ENCODE peak calls at places on chromosomes 4 and X, in ten cellular contexts. J is tibial artery, K is PC-9, O is upper lobe of right lung, T is hepatocyte, S is transverse colon, A is neural crest cell, I is WERI-Rb-1, F is cardiac fibroblast, H is AG09319. U is an unnamed sample.

GRCh38 chr4:69896530-69897116 is 34.2 kb upstream of the CSN1S1 start:
- DNase-seq in J (no peak), K (no peak), O (no peak), T (no peak), S (no peak), A (no peak), I (no peak), F (peak; percentile 39), H (no peak), U (no peak)

GRCh38 chr4:17817027-17817426 is 6.2 kb downstream of the NCAPG start:
- DNase-seq in J (no peak), K (peak; percentile 40), O (no peak), T (peak; percentile 74), S (no peak), A (no peak), I (no peak), F (peak; percentile 84), H (peak; percentile 62), U (no peak)

GRCh38 chrX:102339312-102340298 is 92.6 kb downstream of the NXF2 start:
- DNase-seq in J (no peak), K (no peak), O (no peak), T (no peak), S (no peak), A (no peak), I (no peak), F (no peak), H (no peak), U (no peak)

GRCh38 chr4:94127707-94128328 is 79.8 kb upstream of the SMARCAD1 start:
- DNase-seq in J (no peak), K (no peak), O (no peak), T (peak; percentile 43), S (no peak), A (no peak), I (no peak), F (peak; percentile 58), H (peak; percentile 2), U (no peak)

GRCh38 chr4:125677665-125678307 is 363.0 kb downstream of the FAT4 start:
- DNase-seq in J (no peak), K (no peak), O (no peak), T (no peak), S (no peak), A (no peak), I (no peak), F (no peak), H (no peak), U (no peak)

GRCh38 chr4:92270908-92271307 is 32.9 kb upstream of the GRID2 start:
- DNase-seq in J (no peak), K (no peak), O (no peak), T (no peak), S (no peak), A (no peak), I (no peak), F (no peak), H (no peak), U (no peak)

GRCh38 chrX:46628406-46629371 is 55.1 kb downstream of the CHST7 start:
- DNase-seq in J (peak; percentile 80), K (no peak), O (peak; percentile 62), T (no peak), S (peak; percentile 16), A (no peak), I (no peak), F (peak; percentile 67), H (peak; percentile 32), U (no peak)

GRCh38 chr4:108725457-108725856 is 37.4 kb downstream of the ETNPPL start:
- DNase-seq in J (no peak), K (no peak), O (no peak), T (no peak), S (no peak), A (no peak), I (no peak), F (peak; percentile 5), H (no peak), U (no peak)

GRCh38 chr4:173591760-173592159 is 61.7 kb upstream of the HAND2 start:
- DNase-seq in J (no peak), K (no peak), O (no peak), T (no peak), S (no peak), A (no peak), I (no peak), F (no peak), H (no peak), U (no peak)

DNA sequence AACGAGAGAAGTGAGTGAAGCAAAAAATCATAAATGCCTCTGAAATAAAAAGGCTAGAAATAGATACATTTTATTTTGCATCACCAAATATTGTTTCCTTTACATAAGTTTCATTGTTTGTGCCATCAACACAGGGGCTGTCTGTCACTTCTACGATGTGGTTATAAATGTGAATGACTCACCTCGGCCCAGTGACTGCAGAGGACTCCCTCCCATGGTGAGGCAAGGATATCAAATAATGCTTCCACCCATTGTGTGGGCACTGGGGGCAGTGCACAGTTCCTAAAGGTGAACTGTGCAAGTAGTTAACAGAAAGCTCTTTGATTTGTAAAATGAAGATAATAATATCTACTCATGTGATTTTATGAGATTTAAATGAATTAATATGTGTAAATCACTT is 230.3 kb upstream of the NEIL3 start:
- DNase-seq in J (no peak), K (no peak), O (no peak), T (no peak), S (no peak), A (no peak), I (no peak), F (no peak), H (no peak), U (no peak)
- TF ChIP-seq CTCF in J (no peak), K (no peak), O (no peak), T (no peak), S (no peak), A (no peak), I (no peak), F (no peak), H (no peak), U (no peak)

GRCh38 chr4:7334521-7335275 is 100.0 kb downstream of the PSAPL1 start:
- DNase-seq in J (peak; percentile 51), K (no peak), O (peak; percentile 48), T (no peak), S (no peak), A (no peak), I (peak; percentile 72), F (no peak), H (no peak), U (no peak)

GRCh38 chr4:7335363-7336066 is 99.2 kb downstream of the PSAPL1 start:
- DNase-seq in J (peak; percentile 73), K (peak; percentile 51), O (peak; percentile 93), T (peak; percentile 54), S (peak; percentile 59), A (peak; percentile 79), I (peak; percentile 91), F (peak; percentile 21), H (no peak), U (peak; percentile 81)

GRCh38 chr4:7333024-7333780 is 101.5 kb downstream of the PSAPL1 start:
- DNase-seq in J (peak; percentile 46), K (no peak), O (no peak), T (no peak), S (no peak), A (no peak), I (no peak), F (no peak), H (no peak), U (no peak)

GRCh38 chr4:7332216-7333023 is 102.3 kb downstream of the PSAPL1 start:
- DNase-seq in J (peak; percentile 65), K (no peak), O (no peak), T (peak; percentile 43), S (peak; percentile 27), A (no peak), I (no peak), F (peak; percentile 25), H (no peak), U (no peak)

GRCh38 chr4:7333801-7334421 is 100.8 kb downstream of the PSAPL1 start:
- DNase-seq in J (peak; percentile 64), K (no peak), O (no peak), T (no peak), S (no peak), A (no peak), I (peak; percentile 40), F (no peak), H (no peak), U (no peak)
- TF ChIP-seq CTCF in J (no peak), K (no peak), O (no peak), T (no peak), S (no peak), A (no peak), I (peak; percentile 62), F (no peak), H (peak; percentile 4), U (no peak)

DNA sequence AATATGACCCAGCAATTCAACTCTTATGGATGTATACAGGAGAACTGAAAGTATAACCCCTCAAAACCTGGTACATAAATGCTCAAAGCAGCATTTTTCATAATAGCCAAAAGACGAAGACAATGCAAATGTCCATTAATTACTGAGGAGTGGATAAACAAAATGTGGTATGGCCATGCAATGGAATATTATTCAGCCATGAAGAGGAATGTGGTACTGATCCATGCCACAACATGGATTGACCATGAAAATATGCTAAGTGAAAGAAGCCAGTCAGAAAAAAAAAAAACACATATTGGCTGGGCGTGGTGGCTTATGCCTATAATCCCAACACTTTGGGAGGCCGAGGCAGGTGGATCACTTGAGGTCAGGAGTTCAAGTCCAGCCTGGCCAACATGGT is 74.5 kb upstream of the PLS3 start:
- DNase-seq in J (no peak), K (no peak), O (no peak), T (no peak), S (no peak), A (no peak), I (no peak), F (no peak), H (no peak), U (no peak)
- TF ChIP-seq CTCF in J (no peak), K (no peak), O (no peak), T (no peak), S (no peak), A (no peak), I (no peak), F (no peak), H (no peak), U (no peak)

GRCh38 chr4:82525287-82525898 is 36.4 kb downstream of the TMEM150C start:
- DNase-seq in J (no peak), K (no peak), O (no peak), T (no peak), S (no peak), A (no peak), I (no peak), F (no peak), H (no peak), U (no peak)
- TF ChIP-seq CTCF in J (no peak), K (no peak), O (no peak), T (no peak), S (no peak), A (no peak), I (no peak), F (no peak), H (no peak), U (no peak)

DNA sequence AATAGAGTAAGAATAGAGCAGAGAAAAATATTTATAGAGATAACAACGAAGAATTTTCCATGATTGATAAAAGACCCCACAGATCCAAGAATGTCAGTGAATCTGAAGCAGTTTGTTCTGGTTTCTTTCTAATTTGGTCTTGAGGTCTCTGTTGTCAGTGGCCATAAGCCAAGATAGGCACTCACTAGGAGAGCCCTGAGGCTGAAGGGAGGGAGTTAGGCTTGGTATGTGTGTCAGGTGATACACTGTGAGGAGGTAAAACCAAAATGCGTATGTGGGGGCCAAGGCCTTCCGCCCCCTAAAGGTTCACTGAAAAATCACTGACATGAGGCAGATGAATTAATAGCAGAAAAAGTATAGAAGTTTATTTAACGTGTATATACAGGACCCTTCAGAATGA is 382.3 kb upstream of the HTR2C start:
- DNase-seq in J (no peak), K (no peak), O (no peak), T (no peak), S (no peak), A (no peak), I (no peak), F (no peak), H (no peak), U (no peak)
- TF ChIP-seq CTCF in J (no peak), K (no peak), O (no peak), T (no peak), S (no peak), A (no peak), I (no peak), F (no peak), H (no peak), U (no peak)

U was measured in nephron progenitor cell.